ENCODE peak calls at places on chromosomes 13 and 19, in ten cellular contexts. One of them, this sample, is unnamed.

GRCh38 chr13:99577934-99578917 is 77.0 kb downstream of the TM9SF2 start:
- DNase-seq in mesothelial cell of epicardium: no peak
- DNase-seq in colonic mucosa: no peak
- DNase-seq in stimulated activated CD8-positive, alpha-beta memory T cell treated with anti-CD3 and anti-CD28 coated beads, Interleukin-2, amount 100 ng/mL, for 48 hours: no peak
- DNase-seq in activated CD4-positive, CD25-positive, alpha-beta regulatory T cell: no peak
- DNase-seq in ELF-1: no peak
- DNase-seq in H1: no peak
- DNase-seq in NCI-H1092 treated with DMSO at 0.1 percent for 48 hours: no peak
- DNase-seq in activated T-cell treated with anti-CD3 and anti-CD28 coated beads for 48 hours: no peak
- DNase-seq in A172: no peak
- DNase-seq in this sample: no peak

GRCh38 chr13:26377038-26377437 is 123.1 kb downstream of the CDK8 start:
- DNase-seq in mesothelial cell of epicardium: no peak
- DNase-seq in colonic mucosa: no peak
- DNase-seq in stimulated activated CD8-positive, alpha-beta memory T cell treated with anti-CD3 and anti-CD28 coated beads, Interleukin-2, amount 100 ng/mL, for 48 hours: no peak
- DNase-seq in activated CD4-positive, CD25-positive, alpha-beta regulatory T cell: no peak
- DNase-seq in ELF-1: peak; percentile 22
- DNase-seq in H1: peak; percentile 59
- DNase-seq in NCI-H1092 treated with DMSO at 0.1 percent for 48 hours: no peak
- DNase-seq in activated T-cell treated with anti-CD3 and anti-CD28 coated beads for 48 hours: peak; percentile 1
- DNase-seq in A172: no peak
- DNase-seq in this sample: no peak

GRCh38 chr13:67574320-67575233 is 344.4 kb upstream of the PCDH9 start:
- DNase-seq in mesothelial cell of epicardium: no peak
- DNase-seq in colonic mucosa: no peak
- DNase-seq in stimulated activated CD8-positive, alpha-beta memory T cell treated with anti-CD3 and anti-CD28 coated beads, Interleukin-2, amount 100 ng/mL, for 48 hours: no peak
- DNase-seq in activated CD4-positive, CD25-positive, alpha-beta regulatory T cell: no peak
- DNase-seq in ELF-1: no peak
- DNase-seq in H1: no peak
- DNase-seq in NCI-H1092 treated with DMSO at 0.1 percent for 48 hours: no peak
- DNase-seq in activated T-cell treated with anti-CD3 and anti-CD28 coated beads for 48 hours: no peak
- DNase-seq in A172: peak; percentile 93
- DNase-seq in this sample: no peak

GRCh38 chr13:23074054-23074805 is 106.5 kb upstream of the SGCG start:
- DNase-seq in mesothelial cell of epicardium: no peak
- DNase-seq in colonic mucosa: no peak
- DNase-seq in stimulated activated CD8-positive, alpha-beta memory T cell treated with anti-CD3 and anti-CD28 coated beads, Interleukin-2, amount 100 ng/mL, for 48 hours: no peak
- DNase-seq in activated CD4-positive, CD25-positive, alpha-beta regulatory T cell: no peak
- DNase-seq in ELF-1: peak; percentile 45
- DNase-seq in H1: no peak
- DNase-seq in NCI-H1092 treated with DMSO at 0.1 percent for 48 hours: no peak
- DNase-seq in activated T-cell treated with anti-CD3 and anti-CD28 coated beads for 48 hours: no peak
- DNase-seq in A172: no peak
- DNase-seq in this sample: no peak

GRCh38 chr13:73417012-73417615 is 358.3 kb downstream of the KLF5 start:
- DNase-seq in mesothelial cell of epicardium: no peak
- DNase-seq in colonic mucosa: no peak
- DNase-seq in stimulated activated CD8-positive, alpha-beta memory T cell treated with anti-CD3 and anti-CD28 coated beads, Interleukin-2, amount 100 ng/mL, for 48 hours: no peak
- DNase-seq in activated CD4-positive, CD25-positive, alpha-beta regulatory T cell: no peak
- DNase-seq in ELF-1: peak; percentile 25
- DNase-seq in H1: no peak
- DNase-seq in NCI-H1092 treated with DMSO at 0.1 percent for 48 hours: peak; percentile 14
- DNase-seq in activated T-cell treated with anti-CD3 and anti-CD28 coated beads for 48 hours: no peak
- DNase-seq in A172: peak; percentile 57
- DNase-seq in this sample: no peak

GRCh38 chr13:91946498-91947070 is 548.2 kb downstream of the GPC5 start:
- DNase-seq in mesothelial cell of epicardium: no peak
- DNase-seq in colonic mucosa: no peak
- DNase-seq in stimulated activated CD8-positive, alpha-beta memory T cell treated with anti-CD3 and anti-CD28 coated beads, Interleukin-2, amount 100 ng/mL, for 48 hours: no peak
- DNase-seq in activated CD4-positive, CD25-positive, alpha-beta regulatory T cell: no peak
- DNase-seq in ELF-1: no peak
- DNase-seq in H1: no peak
- DNase-seq in NCI-H1092 treated with DMSO at 0.1 percent for 48 hours: peak; percentile 67
- DNase-seq in activated T-cell treated with anti-CD3 and anti-CD28 coated beads for 48 hours: no peak
- DNase-seq in A172: peak; percentile 34
- DNase-seq in this sample: no peak

GRCh38 chr19:33832633-33833032 is 36.0 kb downstream of the KCTD15 start:
- DNase-seq in mesothelial cell of epicardium: peak; percentile 22
- DNase-seq in colonic mucosa: no peak
- DNase-seq in stimulated activated CD8-positive, alpha-beta memory T cell treated with anti-CD3 and anti-CD28 coated beads, Interleukin-2, amount 100 ng/mL, for 48 hours: no peak
- DNase-seq in activated CD4-positive, CD25-positive, alpha-beta regulatory T cell: no peak
- DNase-seq in ELF-1: peak; percentile 28
- DNase-seq in H1: no peak
- DNase-seq in NCI-H1092 treated with DMSO at 0.1 percent for 48 hours: no peak
- DNase-seq in activated T-cell treated with anti-CD3 and anti-CD28 coated beads for 48 hours: no peak
- DNase-seq in A172: no peak
- DNase-seq in this sample: no peak

GRCh38 chr19:16315825-16316505 is 8.7 kb upstream of the KLF2 start:
- DNase-seq in mesothelial cell of epicardium: no peak
- DNase-seq in colonic mucosa: peak; percentile 41
- DNase-seq in stimulated activated CD8-positive, alpha-beta memory T cell treated with anti-CD3 and anti-CD28 coated beads, Interleukin-2, amount 100 ng/mL, for 48 hours: no peak
- DNase-seq in activated CD4-positive, CD25-positive, alpha-beta regulatory T cell: no peak
- DNase-seq in ELF-1: no peak
- DNase-seq in H1: no peak
- DNase-seq in NCI-H1092 treated with DMSO at 0.1 percent for 48 hours: no peak
- DNase-seq in activated T-cell treated with anti-CD3 and anti-CD28 coated beads for 48 hours: no peak
- DNase-seq in A172: peak; percentile 80
- DNase-seq in this sample: no peak

GRCh38 chr13:22103628-22104027 is 432.8 kb downstream of the FGF9 start:
- DNase-seq in mesothelial cell of epicardium: no peak
- DNase-seq in colonic mucosa: no peak
- DNase-seq in stimulated activated CD8-positive, alpha-beta memory T cell treated with anti-CD3 and anti-CD28 coated beads, Interleukin-2, amount 100 ng/mL, for 48 hours: no peak
- DNase-seq in activated CD4-positive, CD25-positive, alpha-beta regulatory T cell: no peak
- DNase-seq in ELF-1: no peak
- DNase-seq in H1: no peak
- DNase-seq in NCI-H1092 treated with DMSO at 0.1 percent for 48 hours: no peak
- DNase-seq in activated T-cell treated with anti-CD3 and anti-CD28 coated beads for 48 hours: no peak
- DNase-seq in A172: no peak
- DNase-seq in this sample: no peak

GRCh38 chr13:20711301-20712044 is 8.0 kb downstream of the IL17D start:
- DNase-seq in mesothelial cell of epicardium: no peak
- DNase-seq in colonic mucosa: no peak
- DNase-seq in stimulated activated CD8-positive, alpha-beta memory T cell treated with anti-CD3 and anti-CD28 coated beads, Interleukin-2, amount 100 ng/mL, for 48 hours: no peak
- DNase-seq in activated CD4-positive, CD25-positive, alpha-beta regulatory T cell: no peak
- DNase-seq in ELF-1: peak; percentile 54
- DNase-seq in H1: peak; percentile 74
- DNase-seq in NCI-H1092 treated with DMSO at 0.1 percent for 48 hours: no peak
- DNase-seq in activated T-cell treated with anti-CD3 and anti-CD28 coated beads for 48 hours: no peak
- DNase-seq in A172: no peak
- DNase-seq in this sample: no peak

GRCh38 chr13:41985788-41986508 is 25.0 kb upstream of the VWA8 start:
- DNase-seq in mesothelial cell of epicardium: no peak
- DNase-seq in colonic mucosa: no peak
- DNase-seq in stimulated activated CD8-positive, alpha-beta memory T cell treated with anti-CD3 and anti-CD28 coated beads, Interleukin-2, amount 100 ng/mL, for 48 hours: no peak
- DNase-seq in activated CD4-positive, CD25-positive, alpha-beta regulatory T cell: no peak
- DNase-seq in ELF-1: no peak
- DNase-seq in H1: no peak
- DNase-seq in NCI-H1092 treated with DMSO at 0.1 percent for 48 hours: no peak
- DNase-seq in activated T-cell treated with anti-CD3 and anti-CD28 coated beads for 48 hours: no peak
- DNase-seq in A172: peak; percentile 41
- DNase-seq in this sample: no peak

GRCh38 chr19:52190679-52191293 is 934 bp downstream of the PPP2R1A start:
- DNase-seq in mesothelial cell of epicardium: no peak
- DNase-seq in colonic mucosa: peak; percentile 48
- DNase-seq in stimulated activated CD8-positive, alpha-beta memory T cell treated with anti-CD3 and anti-CD28 coated beads, Interleukin-2, amount 100 ng/mL, for 48 hours: no peak
- DNase-seq in activated CD4-positive, CD25-positive, alpha-beta regulatory T cell: no peak
- DNase-seq in ELF-1: peak; percentile 52
- DNase-seq in H1: peak; percentile 45
- DNase-seq in NCI-H1092 treated with DMSO at 0.1 percent for 48 hours: peak; percentile 27
- DNase-seq in activated T-cell treated with anti-CD3 and anti-CD28 coated beads for 48 hours: peak; percentile 6
- DNase-seq in A172: no peak
- DNase-seq in this sample: no peak

GRCh38 chr13:97978661-97979450 is 25.4 kb downstream of the IPO5 start:
- DNase-seq in mesothelial cell of epicardium: no peak
- DNase-seq in colonic mucosa: no peak
- DNase-seq in stimulated activated CD8-positive, alpha-beta memory T cell treated with anti-CD3 and anti-CD28 coated beads, Interleukin-2, amount 100 ng/mL, for 48 hours: no peak
- DNase-seq in activated CD4-positive, CD25-positive, alpha-beta regulatory T cell: no peak
- DNase-seq in ELF-1: no peak
- DNase-seq in H1: no peak
- DNase-seq in NCI-H1092 treated with DMSO at 0.1 percent for 48 hours: no peak
- DNase-seq in activated T-cell treated with anti-CD3 and anti-CD28 coated beads for 48 hours: no peak
- DNase-seq in A172: no peak
- DNase-seq in this sample: no peak

GRCh38 chr19:3366104-3366760 is at the start of gene NFIC:
- DNase-seq in mesothelial cell of epicardium: no peak
- DNase-seq in colonic mucosa: peak; percentile 70
- DNase-seq in stimulated activated CD8-positive, alpha-beta memory T cell treated with anti-CD3 and anti-CD28 coated beads, Interleukin-2, amount 100 ng/mL, for 48 hours: no peak
- DNase-seq in activated CD4-positive, CD25-positive, alpha-beta regulatory T cell: no peak
- DNase-seq in ELF-1: no peak
- DNase-seq in H1: no peak
- DNase-seq in NCI-H1092 treated with DMSO at 0.1 percent for 48 hours: no peak
- DNase-seq in activated T-cell treated with anti-CD3 and anti-CD28 coated beads for 48 hours: peak; percentile 34
- DNase-seq in A172: peak; percentile 81
- DNase-seq in this sample: no peak

GRCh38 chr19:49361438-49362047 is 673 bp downstream of the TEAD2 start:
- DNase-seq in mesothelial cell of epicardium: peak; percentile 77
- DNase-seq in colonic mucosa: peak; percentile 88
- DNase-seq in stimulated activated CD8-positive, alpha-beta memory T cell treated with anti-CD3 and anti-CD28 coated beads, Interleukin-2, amount 100 ng/mL, for 48 hours: no peak
- DNase-seq in activated CD4-positive, CD25-positive, alpha-beta regulatory T cell: no peak
- DNase-seq in ELF-1: peak; percentile 86
- DNase-seq in H1: no peak
- DNase-seq in NCI-H1092 treated with DMSO at 0.1 percent for 48 hours: no peak
- DNase-seq in activated T-cell treated with anti-CD3 and anti-CD28 coated beads for 48 hours: no peak
- DNase-seq in A172: peak; percentile 48
- DNase-seq in this sample: no peak

GRCh38 chr19:6424190-6424938 is at the start of gene KHSRP:
- DNase-seq in mesothelial cell of epicardium: no peak
- DNase-seq in colonic mucosa: no peak
- DNase-seq in stimulated activated CD8-positive, alpha-beta memory T cell treated with anti-CD3 and anti-CD28 coated beads, Interleukin-2, amount 100 ng/mL, for 48 hours: no peak
- DNase-seq in activated CD4-positive, CD25-positive, alpha-beta regulatory T cell: no peak
- DNase-seq in ELF-1: no peak
- DNase-seq in H1: peak; percentile 59
- DNase-seq in NCI-H1092 treated with DMSO at 0.1 percent for 48 hours: no peak
- DNase-seq in activated T-cell treated with anti-CD3 and anti-CD28 coated beads for 48 hours: peak; percentile 38
- DNase-seq in A172: no peak
- DNase-seq in this sample: no peak

GRCh38 chr13:82713681-82714405 is 1168.4 kb downstream of the SLITRK1 start:
- DNase-seq in mesothelial cell of epicardium: no peak
- DNase-seq in colonic mucosa: no peak
- DNase-seq in stimulated activated CD8-positive, alpha-beta memory T cell treated with anti-CD3 and anti-CD28 coated beads, Interleukin-2, amount 100 ng/mL, for 48 hours: no peak
- DNase-seq in activated CD4-positive, CD25-positive, alpha-beta regulatory T cell: no peak
- DNase-seq in ELF-1: no peak
- DNase-seq in H1: no peak
- DNase-seq in NCI-H1092 treated with DMSO at 0.1 percent for 48 hours: no peak
- DNase-seq in activated T-cell treated with anti-CD3 and anti-CD28 coated beads for 48 hours: no peak
- DNase-seq in A172: peak; percentile 9
- DNase-seq in this sample: no peak

GRCh38 chr13:52868190-52868589 is 19.8 kb upstream of the PCDH8 start:
- DNase-seq in mesothelial cell of epicardium: no peak
- DNase-seq in colonic mucosa: no peak
- DNase-seq in stimulated activated CD8-positive, alpha-beta memory T cell treated with anti-CD3 and anti-CD28 coated beads, Interleukin-2, amount 100 ng/mL, for 48 hours: no peak
- DNase-seq in activated CD4-positive, CD25-positive, alpha-beta regulatory T cell: no peak
- DNase-seq in ELF-1: no peak
- DNase-seq in H1: no peak
- DNase-seq in NCI-H1092 treated with DMSO at 0.1 percent for 48 hours: no peak
- DNase-seq in activated T-cell treated with anti-CD3 and anti-CD28 coated beads for 48 hours: no peak
- DNase-seq in A172: no peak
- DNase-seq in this sample: no peak

GRCh38 chr13:109479534-109479933 is 306.8 kb downstream of the IRS2 start:
- DNase-seq in mesothelial cell of epicardium: no peak
- DNase-seq in colonic mucosa: no peak
- DNase-seq in stimulated activated CD8-positive, alpha-beta memory T cell treated with anti-CD3 and anti-CD28 coated beads, Interleukin-2, amount 100 ng/mL, for 48 hours: no peak
- DNase-seq in activated CD4-positive, CD25-positive, alpha-beta regulatory T cell: no peak
- DNase-seq in ELF-1: no peak
- DNase-seq in H1: no peak
- DNase-seq in NCI-H1092 treated with DMSO at 0.1 percent for 48 hours: no peak
- DNase-seq in activated T-cell treated with anti-CD3 and anti-CD28 coated beads for 48 hours: no peak
- DNase-seq in A172: no peak
- DNase-seq in this sample: no peak

GRCh38 chr13:30463820-30464495 is 1.8 kb downstream of the HMGB1 start:
- DNase-seq in mesothelial cell of epicardium: no peak
- DNase-seq in colonic mucosa: peak; percentile 60
- DNase-seq in stimulated activated CD8-positive, alpha-beta memory T cell treated with anti-CD3 and anti-CD28 coated beads, Interleukin-2, amount 100 ng/mL, for 48 hours: peak; percentile 61
- DNase-seq in activated CD4-positive, CD25-positive, alpha-beta regulatory T cell: peak; percentile 40
- DNase-seq in ELF-1: peak; percentile 55
- DNase-seq in H1: no peak
- DNase-seq in NCI-H1092 treated with DMSO at 0.1 percent for 48 hours: peak; percentile 52
- DNase-seq in activated T-cell treated with anti-CD3 and anti-CD28 coated beads for 48 hours: peak; percentile 61
- DNase-seq in A172: peak; percentile 25
- DNase-seq in this sample: no peak

GRCh38 chr13:101941095-101941777 is 460.6 kb downstream of the FGF14 start:
- DNase-seq in mesothelial cell of epicardium: no peak
- DNase-seq in colonic mucosa: no peak
- DNase-seq in stimulated activated CD8-positive, alpha-beta memory T cell treated with anti-CD3 and anti-CD28 coated beads, Interleukin-2, amount 100 ng/mL, for 48 hours: no peak
- DNase-seq in activated CD4-positive, CD25-positive, alpha-beta regulatory T cell: no peak
- DNase-seq in ELF-1: no peak
- DNase-seq in H1: no peak
- DNase-seq in NCI-H1092 treated with DMSO at 0.1 percent for 48 hours: peak; percentile 18
- DNase-seq in activated T-cell treated with anti-CD3 and anti-CD28 coated beads for 48 hours: no peak
- DNase-seq in A172: peak; percentile 25
- DNase-seq in this sample: no peak

GRCh38 chr13:98853791-98854191 is 101.3 kb upstream of the SLC15A1 start:
- DNase-seq in mesothelial cell of epicardium: no peak
- DNase-seq in colonic mucosa: no peak
- DNase-seq in stimulated activated CD8-positive, alpha-beta memory T cell treated with anti-CD3 and anti-CD28 coated beads, Interleukin-2, amount 100 ng/mL, for 48 hours: peak; percentile 70
- DNase-seq in activated CD4-positive, CD25-positive, alpha-beta regulatory T cell: no peak
- DNase-seq in ELF-1: no peak
- DNase-seq in H1: no peak
- DNase-seq in NCI-H1092 treated with DMSO at 0.1 percent for 48 hours: no peak
- DNase-seq in activated T-cell treated with anti-CD3 and anti-CD28 coated beads for 48 hours: peak; percentile 70
- DNase-seq in A172: no peak
- DNase-seq in this sample: peak; percentile 5

GRCh38 chr19:3291644-3292043 is 67.2 kb downstream of the CELF5 start:
- DNase-seq in mesothelial cell of epicardium: no peak
- DNase-seq in colonic mucosa: no peak
- DNase-seq in stimulated activated CD8-positive, alpha-beta memory T cell treated with anti-CD3 and anti-CD28 coated beads, Interleukin-2, amount 100 ng/mL, for 48 hours: no peak
- DNase-seq in activated CD4-positive, CD25-positive, alpha-beta regulatory T cell: no peak
- DNase-seq in ELF-1: no peak
- DNase-seq in H1: no peak
- DNase-seq in NCI-H1092 treated with DMSO at 0.1 percent for 48 hours: no peak
- DNase-seq in activated T-cell treated with anti-CD3 and anti-CD28 coated beads for 48 hours: no peak
- DNase-seq in A172: no peak
- DNase-seq in this sample: no peak

GRCh38 chr19:2764945-2765344 is 18.1 kb downstream of the SGTA start:
- DNase-seq in mesothelial cell of epicardium: no peak
- DNase-seq in colonic mucosa: no peak
- DNase-seq in stimulated activated CD8-positive, alpha-beta memory T cell treated with anti-CD3 and anti-CD28 coated beads, Interleukin-2, amount 100 ng/mL, for 48 hours: no peak
- DNase-seq in activated CD4-positive, CD25-positive, alpha-beta regulatory T cell: no peak
- DNase-seq in ELF-1: no peak
- DNase-seq in H1: no peak
- DNase-seq in NCI-H1092 treated with DMSO at 0.1 percent for 48 hours: no peak
- DNase-seq in activated T-cell treated with anti-CD3 and anti-CD28 coated beads for 48 hours: no peak
- DNase-seq in A172: no peak
- DNase-seq in this sample: no peak

GRCh38 chr19:40642062-40642706 is 41.0 kb downstream of the LTBP4 start:
- DNase-seq in mesothelial cell of epicardium: no peak
- DNase-seq in colonic mucosa: no peak
- DNase-seq in stimulated activated CD8-positive, alpha-beta memory T cell treated with anti-CD3 and anti-CD28 coated beads, Interleukin-2, amount 100 ng/mL, for 48 hours: no peak
- DNase-seq in activated CD4-positive, CD25-positive, alpha-beta regulatory T cell: no peak
- DNase-seq in ELF-1: no peak
- DNase-seq in H1: no peak
- DNase-seq in NCI-H1092 treated with DMSO at 0.1 percent for 48 hours: no peak
- DNase-seq in activated T-cell treated with anti-CD3 and anti-CD28 coated beads for 48 hours: no peak
- DNase-seq in A172: no peak
- DNase-seq in this sample: no peak

GRCh38 chr13:113947321-113948033 is 26.4 kb downstream of the C13orf46 start:
- DNase-seq in mesothelial cell of epicardium: no peak
- DNase-seq in colonic mucosa: peak; percentile 58
- DNase-seq in stimulated activated CD8-positive, alpha-beta memory T cell treated with anti-CD3 and anti-CD28 coated beads, Interleukin-2, amount 100 ng/mL, for 48 hours: no peak
- DNase-seq in activated CD4-positive, CD25-positive, alpha-beta regulatory T cell: no peak
- DNase-seq in ELF-1: peak; percentile 55
- DNase-seq in H1: no peak
- DNase-seq in NCI-H1092 treated with DMSO at 0.1 percent for 48 hours: peak; percentile 35
- DNase-seq in activated T-cell treated with anti-CD3 and anti-CD28 coated beads for 48 hours: no peak
- DNase-seq in A172: no peak
- DNase-seq in this sample: no peak

GRCh38 chr19:51181913-51182419 is 39.9 kb downstream of the SIGLEC7 start:
- DNase-seq in mesothelial cell of epicardium: no peak
- DNase-seq in colonic mucosa: no peak
- DNase-seq in stimulated activated CD8-positive, alpha-beta memory T cell treated with anti-CD3 and anti-CD28 coated beads, Interleukin-2, amount 100 ng/mL, for 48 hours: peak; percentile 13
- DNase-seq in activated CD4-positive, CD25-positive, alpha-beta regulatory T cell: no peak
- DNase-seq in ELF-1: peak; percentile 23
- DNase-seq in H1: no peak
- DNase-seq in NCI-H1092 treated with DMSO at 0.1 percent for 48 hours: no peak
- DNase-seq in activated T-cell treated with anti-CD3 and anti-CD28 coated beads for 48 hours: peak; percentile 24
- DNase-seq in A172: no peak
- DNase-seq in this sample: no peak

GRCh38 chr19:1884719-1885334 is 469 bp downstream of the ABHD17A start:
- DNase-seq in mesothelial cell of epicardium: no peak
- DNase-seq in colonic mucosa: no peak
- DNase-seq in stimulated activated CD8-positive, alpha-beta memory T cell treated with anti-CD3 and anti-CD28 coated beads, Interleukin-2, amount 100 ng/mL, for 48 hours: no peak
- DNase-seq in activated CD4-positive, CD25-positive, alpha-beta regulatory T cell: no peak
- DNase-seq in ELF-1: no peak
- DNase-seq in H1: no peak
- DNase-seq in NCI-H1092 treated with DMSO at 0.1 percent for 48 hours: no peak
- DNase-seq in activated T-cell treated with anti-CD3 and anti-CD28 coated beads for 48 hours: no peak
- DNase-seq in A172: no peak
- DNase-seq in this sample: no peak

This sample was measured in epithelial cell of prostate.